ENCODE peak calls at places on chromosomes 3 and 15, in six cellular contexts. Y is HepG2, G is sigmoid colon, F is breast epithelium, P is adrenal gland, W is Peyer's patch. C is an unnamed sample.

GRCh38 chr3:135240426-135240825 is 445.4 kb downstream of the EPHB1 start:
- DNase-seq in W (no peak), Y (no peak), P (no peak), F (no peak), G (no peak), C (no peak)

GRCh38 chr15:53586815-53587214 is 172.6 kb downstream of the WDR72 start:
- DNase-seq in P (peak; percentile 31), F (no peak), W (peak; percentile 63), Y (peak; percentile 37), G (peak; percentile 57), C (no peak)

GRCh38 chr3:30951806-30952205 is 57.3 kb upstream of the GADL1 start:
- DNase-seq in Y (no peak), W (no peak), F (no peak), P (no peak), G (no peak), C (no peak)

GRCh38 chr3:120615863-120616599 is 19.9 kb downstream of the NDUFB4 start:
- DNase-seq in Y (no peak), P (peak; percentile 92), W (no peak), F (no peak), G (peak; percentile 76), C (no peak)

GRCh38 chr15:67738056-67738455 is 87.3 kb upstream of the SKOR1 start:
- DNase-seq in F (no peak), G (no peak), W (no peak), Y (no peak), P (no peak), C (no peak)

GRCh38 chr15:89461386-89461785 is 35.0 kb downstream of the RHCG start:
- DNase-seq in W (no peak), G (no peak), F (no peak), Y (no peak), P (no peak), C (no peak)

GRCh38 chr3:155809181-155809580 is 3.1 kb upstream of the C3orf33 start:
- DNase-seq in W (no peak), Y (no peak), F (no peak), G (no peak), P (no peak), C (no peak)

GRCh38 chr3:101954946-101955345 is 105.6 kb downstream of the NFKBIZ start:
- DNase-seq in P (no peak), G (no peak), Y (no peak), F (no peak), W (no peak), C (no peak)

GRCh38 chr15:33547876-33548275 is 237.1 kb downstream of the RYR3 start:
- DNase-seq in W (no peak), P (peak; percentile 25), Y (peak; percentile 13), G (no peak), F (no peak), C (no peak)

GRCh38 chr3:169812844-169813677 is at the start of the genes LRRC34 and LRRIQ4:
- DNase-seq in W (peak; percentile 93), G (peak; percentile 87), P (peak; percentile 68), F (no peak), Y (no peak), C (peak; percentile 19)

GRCh38 chr15:62099171-62099601 is 32.4 kb downstream of the C2CD4A start:
- DNase-seq in W (no peak), F (no peak), Y (no peak), P (peak; percentile 46), G (no peak), C (no peak)

GRCh38 chr3:137259709-137260108 is 301.9 kb downstream of the IL20RB start:
- DNase-seq in F (no peak), Y (no peak), G (no peak), P (no peak), W (no peak), C (no peak)

DNA sequence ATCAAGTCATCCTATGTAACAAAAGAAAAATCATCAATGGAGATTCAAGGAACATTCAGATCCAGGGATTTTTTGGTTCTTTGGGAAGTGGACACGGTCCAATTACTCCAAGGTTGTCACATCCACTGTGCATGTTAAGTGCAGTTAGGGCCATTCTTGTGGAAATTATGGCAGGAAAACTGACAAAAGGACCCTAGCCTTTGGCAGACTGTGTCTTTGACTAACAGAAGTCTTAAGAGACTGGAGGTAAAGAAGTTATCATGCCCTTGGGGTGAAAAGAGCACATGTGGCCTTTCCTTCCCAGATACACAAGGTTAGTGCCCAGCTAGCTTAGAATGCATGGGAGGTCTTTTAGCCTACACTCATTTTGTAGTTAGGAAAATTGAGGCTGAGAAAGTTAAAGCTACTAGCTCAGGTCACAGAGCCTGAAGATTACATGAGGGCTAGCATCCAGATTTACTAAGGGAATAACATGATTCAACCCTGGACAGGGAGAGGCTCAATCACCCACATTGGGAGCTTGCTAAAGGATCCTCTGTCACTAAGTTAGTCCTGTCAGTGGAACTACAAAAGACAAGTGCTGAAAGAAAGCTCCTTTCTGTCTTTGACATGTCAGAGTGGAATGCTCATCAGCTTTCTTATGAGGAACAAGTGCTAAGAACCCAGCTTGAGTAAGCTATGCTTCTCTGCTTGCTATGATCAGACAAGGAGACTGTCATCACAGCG is 74.8 kb downstream of the MB21D2 start:
- DNase-seq in Y (no peak), F (no peak), G (no peak), P (no peak), W (no peak), C (no peak)
- TF ChIP-seq POLR2A in Y (no peak), F (no peak), G (no peak), P (no peak), W (no peak), C (no peak)

GRCh38 chr3:151067158-151067557 is 18.3 kb upstream of the MED12L start:
- DNase-seq in G (no peak), W (no peak), P (no peak), F (no peak), Y (peak; percentile 42), C (no peak)
- TF ChIP-seq CTCF in G (no peak), W (no peak), P (peak; percentile 12), F (no peak), Y (peak; percentile 72), C (no peak)

DNA sequence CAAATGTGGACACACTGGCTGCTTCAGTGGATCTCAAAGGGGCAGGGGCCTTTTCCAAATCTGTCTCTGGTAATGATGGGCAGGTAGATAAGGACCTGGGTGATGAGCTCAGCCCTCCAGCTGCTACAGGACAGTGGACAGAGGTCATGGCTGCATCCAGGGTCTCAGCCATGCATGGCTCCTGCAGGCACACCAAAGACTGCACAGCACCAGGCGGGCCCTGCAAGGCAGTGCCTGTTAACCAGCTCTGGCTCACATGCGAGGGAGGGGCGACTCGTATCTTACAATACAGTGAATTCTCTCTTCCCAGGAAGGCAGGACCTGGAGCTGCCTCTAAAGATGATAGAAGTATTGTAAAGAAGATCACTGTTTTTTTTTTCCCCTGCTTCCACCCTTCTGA is 58.7 kb downstream of the OXNAD1 start:
- DNase-seq in W (no peak), G (no peak), F (no peak), Y (no peak), P (no peak), C (no peak)
- TF ChIP-seq POLR2A in W (no peak), G (no peak), F (no peak), Y (no peak), P (no peak), C (no peak)

GRCh38 chr15:57048930-57049550 is 130.6 kb downstream of the TCF12 start:
- DNase-seq in Y (no peak), W (no peak), G (no peak), F (no peak), P (no peak), C (no peak)

GRCh38 chr15:57041416-57041815 is 123.0 kb downstream of the TCF12 start:
- DNase-seq in W (no peak), P (no peak), Y (no peak), G (no peak), F (no peak), C (no peak)

GRCh38 chr15:57044961-57045360 is 126.5 kb downstream of the TCF12 start:
- DNase-seq in W (no peak), P (no peak), G (no peak), F (no peak), Y (no peak), C (no peak)

GRCh38 chr15:57045741-57046382 is 127.4 kb downstream of the TCF12 start:
- DNase-seq in W (no peak), G (no peak), P (no peak), F (no peak), Y (no peak), C (no peak)

GRCh38 chr15:57044072-57044702 is 125.7 kb downstream of the TCF12 start:
- DNase-seq in G (no peak), F (no peak), P (no peak), Y (no peak), W (no peak), C (no peak)
- TF ChIP-seq CTCF in G (no peak), F (no peak), P (no peak), Y (no peak), W (no peak), C (no peak)

DNA sequence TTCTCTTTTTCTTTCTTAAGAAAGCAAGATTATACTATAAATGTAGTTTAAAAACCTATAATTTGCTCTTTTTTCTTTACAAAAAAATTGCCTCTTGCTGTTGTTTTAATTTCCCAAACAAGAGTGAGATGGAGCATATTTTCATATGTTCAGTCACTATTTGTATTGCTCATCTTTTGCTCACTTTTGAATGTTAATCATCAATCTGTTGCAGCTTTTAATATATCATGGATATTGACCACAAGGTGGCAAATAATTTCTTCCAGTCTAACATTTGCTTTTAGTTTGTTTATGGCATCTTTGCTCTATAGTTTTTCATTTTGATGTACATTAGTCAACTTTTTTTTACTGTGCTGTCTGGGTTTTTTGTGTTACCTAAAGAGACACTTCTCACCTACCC is 112.6 kb upstream of the THRB start:
- DNase-seq in F (no peak), Y (no peak), W (no peak), P (no peak), G (no peak), C (no peak)
- TF ChIP-seq POLR2A in F (no peak), Y (no peak), W (no peak), P (no peak), G (no peak), C (no peak)

C was measured in esophagus squamous epithelium.